ENCODE peak calls at places on chromosomes 13 and 19, in nine cellular contexts. R is upper lobe of left lung, B is esophagus muscularis mucosa, X is ovary, Y is A549, E is transverse colon, A is stomach, I is SK-N-SH, H is suprapubic skin. C is an unnamed sample.
A peak's percentile ranks its signal among the peaks of the same experiment; 100 is the strongest.

GRCh38 chr13:102729560-102730275 is 34.9 kb upstream of the METTL21C start:
- DNase-seq in R (no peak), I (no peak), H (no peak), E (no peak), X (no peak), Y (peak; percentile 35), A (no peak), B (no peak), C (no peak)

GRCh38 chr19:2678043-2678671 is 24.3 kb downstream of the GNG7 start:
- DNase-seq in I (no peak), A (no peak), B (no peak), E (peak; percentile 39), Y (no peak), X (no peak), R (no peak), H (no peak), C (no peak)

GRCh38 chr13:73358606-73359005 is 299.8 kb downstream of the KLF5 start:
- DNase-seq in X (no peak), R (no peak), A (no peak), I (no peak), H (no peak), B (no peak), Y (no peak), E (no peak), C (no peak)

GRCh38 chr19:15464394-15465385 is at the start of gene RASAL3:
- DNase-seq in H (no peak), E (peak; percentile 60), R (peak; percentile 53), Y (no peak), X (no peak), I (no peak), A (no peak), B (no peak), C (no peak)

GRCh38 chr19:4130635-4131438 is 6.9 kb upstream of the MAP2K2 start:
- DNase-seq in Y (peak; percentile 83), X (no peak), A (no peak), H (no peak), R (no peak), I (no peak), B (no peak), E (peak; percentile 39), C (no peak)

GRCh38 chr13:24341439-24341838 is 32.1 kb downstream of the C1QTNF9 start:
- DNase-seq in Y (no peak), H (no peak), I (no peak), R (no peak), B (peak; percentile 50), X (no peak), E (no peak), A (peak; percentile 60), C (no peak)

GRCh38 chr13:105914637-105915036 is 620.8 kb downstream of the EFNB2 start:
- DNase-seq in X (no peak), I (no peak), E (no peak), A (no peak), H (no peak), B (peak; percentile 37), Y (no peak), R (no peak), C (no peak)

GRCh38 chr13:22740264-22740663 is 440.5 kb upstream of the SGCG start:
- DNase-seq in H (no peak), R (no peak), I (no peak), Y (peak; percentile 11), E (no peak), B (no peak), X (no peak), A (no peak), C (no peak)

GRCh38 chr13:74136089-74136658 is 2.0 kb upstream of the KLF12 start:
- DNase-seq in E (peak; percentile 31), Y (peak; percentile 17), A (peak; percentile 28), I (peak; percentile 58), B (peak; percentile 92), R (peak; percentile 87), X (peak; percentile 42), H (no peak), C (peak; percentile 71)

GRCh38 chr19:39432677-39433025 is 3.1 kb downstream of the RPS16 start:
- DNase-seq in I (no peak), Y (no peak), B (no peak), H (no peak), R (no peak), X (no peak), E (no peak), A (no peak), C (no peak)

GRCh38 chr19:39139305-39140194 is 14.0 kb downstream of the PAK4 start:
- DNase-seq in R (no peak), I (no peak), H (no peak), Y (no peak), A (no peak), E (no peak), B (no peak), X (no peak), C (no peak)

GRCh38 chr19:8208119-8208709 is 956 bp upstream of the CERS4 start:
- DNase-seq in Y (no peak), H (no peak), X (no peak), A (peak; percentile 60), R (peak; percentile 82), B (no peak), I (peak; percentile 62), E (no peak), C (peak; percentile 73)

DNA sequence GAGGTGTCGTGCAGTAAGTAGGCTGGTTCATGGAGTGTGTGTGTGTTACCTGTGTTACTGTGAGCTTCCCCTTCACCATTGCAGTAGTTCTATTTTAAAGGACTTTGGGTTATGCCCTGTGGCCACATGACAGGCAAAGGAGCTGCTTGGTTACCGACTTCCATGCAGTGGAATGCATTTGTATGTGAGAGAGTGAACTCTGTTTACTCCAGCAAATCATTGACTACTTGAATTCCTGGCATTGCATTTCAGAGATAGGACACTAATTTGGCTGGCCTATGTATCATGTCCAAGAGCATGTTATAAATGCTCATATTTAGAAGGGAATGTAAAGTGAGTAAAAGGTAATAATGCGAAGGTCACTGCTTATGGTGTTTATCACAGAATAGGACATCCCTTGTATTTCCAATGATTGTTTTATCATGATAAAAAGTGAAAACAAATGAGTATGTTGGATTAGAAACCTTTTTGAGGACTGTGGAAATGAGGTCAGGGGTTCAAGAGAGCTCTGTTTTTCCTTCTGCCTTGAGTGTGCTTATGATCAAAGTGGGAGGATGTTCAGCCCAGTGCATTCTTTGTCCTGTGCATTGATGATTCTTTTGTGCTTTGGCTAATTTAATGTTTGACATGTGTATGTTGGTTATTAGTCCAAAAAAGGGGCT is 156.5 kb downstream of the LMO7 start:
- DNase-seq in E (peak; percentile 27), B (no peak), Y (peak; percentile 67), X (no peak), A (no peak), I (no peak), R (no peak), H (no peak), C (no peak)
- TF ChIP-seq EP300 in E (no peak), B (no peak), Y (no peak), X (no peak), A (no peak), I (no peak), R (no peak), H (no peak), C (no peak)

GRCh38 chr19:13024958-13025653 is 29.8 kb downstream of the NFIX start:
- DNase-seq in Y (no peak), A (no peak), H (no peak), R (peak; percentile 84), X (peak; percentile 58), E (peak; percentile 50), I (no peak), B (no peak), C (peak; percentile 74)
- H3K27ac ChIP-seq in Y (no peak overlapping the region), A (peak overlapping the region; percentile 91), H (peak overlapping the region; percentile 97), R (peak overlapping the region; percentile 88), X (peak overlapping the region; percentile 89), E (peak overlapping the region; percentile 91), I (peak overlapping the region; percentile 43), B (peak overlapping the region; percentile 97), C (peak overlapping the region; percentile 98)

GRCh38 chr13:114146173-114146572 is 13.8 kb upstream of the RASA3 start:
- DNase-seq in B (no peak), Y (no peak), R (no peak), X (no peak), H (no peak), A (no peak), I (no peak), E (no peak), C (peak; percentile 44)
- H3K4me1 ChIP-seq in B (peaks cover 4% of the 10 kb centered on the region), Y (peaks cover 7% of the 10 kb centered on the region), R (peaks cover 15% of the 10 kb centered on the region), X (no peaks in the 10 kb centered on the region), H (peaks cover 24% of the 10 kb centered on the region), A (peaks cover 17% of the 10 kb centered on the region), I (peaks cover 9% of the 10 kb centered on the region), E (peaks cover 26% of the 10 kb centered on the region), C (no peaks in the 10 kb centered on the region)

GRCh38 chr13:110523838-110524237 is 37.7 kb downstream of the RAB20 start:
- DNase-seq in Y (no peak), H (no peak), E (no peak), A (no peak), X (no peak), I (no peak), B (no peak), R (peak; percentile 40), C (peak; percentile 58)

GRCh38 chr13:110520431-110521295 is 40.9 kb downstream of the RAB20 start:
- DNase-seq in Y (peak; percentile 20), B (peak; percentile 94), X (peak; percentile 52), R (peak; percentile 61), I (no peak), A (peak; percentile 68), H (peak; percentile 91), E (peak; percentile 88), C (peak; percentile 94)

GRCh38 chr13:110521296-110521680 is 40.2 kb downstream of the RAB20 start:
- DNase-seq in H (no peak), X (no peak), Y (no peak), I (no peak), A (no peak), R (peak; percentile 50), E (no peak), B (no peak), C (no peak)

GRCh38 chr13:110523180-110523579 is 38.3 kb downstream of the RAB20 start:
- DNase-seq in I (no peak), E (no peak), Y (no peak), R (peak; percentile 43), X (no peak), B (no peak), H (no peak), A (no peak), C (peak; percentile 49)

GRCh38 chr13:110521946-110522345 is 39.6 kb downstream of the RAB20 start:
- DNase-seq in I (no peak), H (no peak), A (no peak), X (no peak), E (no peak), Y (no peak), B (no peak), R (no peak), C (peak; percentile 69)
- TF ChIP-seq EP300 in I (no peak), H (no peak), A (no peak), X (no peak), E (no peak), Y (no peak), B (no peak), R (no peak), C (no peak)

DNA sequence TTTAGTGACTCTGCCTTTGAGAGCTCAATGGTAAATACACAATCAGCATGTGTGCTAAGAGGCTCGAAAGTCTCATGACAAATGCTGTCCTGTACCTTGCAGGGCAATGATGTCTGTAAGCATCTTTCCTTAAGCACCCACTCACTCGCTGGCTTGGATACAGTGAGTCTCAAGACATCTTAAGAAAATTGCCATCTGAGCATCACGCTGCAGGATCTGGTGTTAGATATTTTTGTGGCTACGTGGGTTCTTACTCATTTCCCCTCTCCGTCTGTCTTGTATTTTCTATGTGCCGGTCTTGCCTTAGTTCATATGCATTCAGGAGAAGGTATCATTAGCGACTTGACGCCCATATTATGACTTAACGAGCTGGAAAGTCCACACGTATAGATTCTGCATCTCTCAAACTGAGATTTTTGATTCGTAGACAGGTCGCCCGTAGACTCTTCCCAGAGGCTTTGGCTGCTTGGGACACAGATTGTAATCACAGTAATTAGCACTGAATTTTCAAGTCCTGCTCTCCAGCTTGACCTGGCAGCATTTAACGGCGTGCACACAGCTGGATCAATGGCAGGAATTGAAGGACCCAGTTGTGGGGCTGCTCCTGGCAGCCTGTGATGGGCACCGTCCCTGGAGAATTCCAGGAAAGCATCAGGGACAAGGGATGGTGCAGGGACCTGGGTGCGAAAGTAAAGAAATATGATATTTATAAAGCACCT is 231.1 kb downstream of the ZIC5 start:
- DNase-seq in I (peak; percentile 25), H (no peak), R (no peak), X (no peak), A (no peak), E (no peak), B (no peak), Y (no peak), C (no peak)
- H3K27ac ChIP-seq in I (no peak overlapping the region), H (no peak overlapping the region), R (no peak overlapping the region), X (no peak overlapping the region), A (no peak overlapping the region), E (no peak overlapping the region), B (no peak overlapping the region), Y (no peak overlapping the region), C (no peak overlapping the region)